ENCODE peak calls at places on chromosomes 12 and 14, in seven cellular contexts. One of them, this sample, is unnamed.

GRCh38 chr12:41225179-41225578 is 37.1 kb downstream of the PDZRN4 start:
- DNase-seq in activated CD4-positive, CD25-positive, alpha-beta regulatory T cell: no peak
- DNase-seq in activated naive CD4-positive, alpha-beta T cell: no peak
- DNase-seq in sigmoid colon: no peak
- DNase-seq in RKO: no peak
- DNase-seq in nucleus accumbens: no peak
- DNase-seq in NCI-H748 treated with DMSO at 0.1 percent for 48 hours: no peak
- DNase-seq in this sample: no peak

GRCh38 chr12:48979602-48980388 is 1.7 kb downstream of the WNT1 start:
- DNase-seq in activated CD4-positive, CD25-positive, alpha-beta regulatory T cell: no peak
- DNase-seq in activated naive CD4-positive, alpha-beta T cell: peak
- DNase-seq in sigmoid colon: no peak
- DNase-seq in RKO: no peak
- DNase-seq in nucleus accumbens: no peak
- DNase-seq in NCI-H748 treated with DMSO at 0.1 percent for 48 hours: no peak
- DNase-seq in this sample: peak

GRCh38 chr12:110661337-110661972 is 27.5 kb downstream of the HVCN1 start:
- DNase-seq in activated CD4-positive, CD25-positive, alpha-beta regulatory T cell: no peak
- DNase-seq in activated naive CD4-positive, alpha-beta T cell: no peak
- DNase-seq in sigmoid colon: peak
- DNase-seq in RKO: no peak
- DNase-seq in nucleus accumbens: no peak
- DNase-seq in NCI-H748 treated with DMSO at 0.1 percent for 48 hours: no peak
- DNase-seq in this sample: no peak

GRCh38 chr12:64729909-64730584 is 29.2 kb downstream of the GNS start:
- DNase-seq in activated CD4-positive, CD25-positive, alpha-beta regulatory T cell: no peak
- DNase-seq in activated naive CD4-positive, alpha-beta T cell: no peak
- DNase-seq in sigmoid colon: no peak
- DNase-seq in RKO: no peak
- DNase-seq in nucleus accumbens: no peak
- DNase-seq in NCI-H748 treated with DMSO at 0.1 percent for 48 hours: no peak
- DNase-seq in this sample: peak

GRCh38 chr14:28584951-28585350 is 181.6 kb upstream of the FOXG1 start:
- DNase-seq in activated CD4-positive, CD25-positive, alpha-beta regulatory T cell: no peak
- DNase-seq in activated naive CD4-positive, alpha-beta T cell: no peak
- DNase-seq in sigmoid colon: no peak
- DNase-seq in RKO: no peak
- DNase-seq in nucleus accumbens: no peak
- DNase-seq in NCI-H748 treated with DMSO at 0.1 percent for 48 hours: no peak
- DNase-seq in this sample: no peak

GRCh38 chr12:104219908-104220404 is 4.4 kb downstream of the TXNRD1 start:
- DNase-seq in activated CD4-positive, CD25-positive, alpha-beta regulatory T cell: no peak
- DNase-seq in activated naive CD4-positive, alpha-beta T cell: peak
- DNase-seq in sigmoid colon: no peak
- DNase-seq in RKO: peak
- DNase-seq in nucleus accumbens: no peak
- DNase-seq in NCI-H748 treated with DMSO at 0.1 percent for 48 hours: peak
- DNase-seq in this sample: no peak

GRCh38 chr14:44564908-44565307 is 57.8 kb upstream of the FSCB start:
- DNase-seq in activated CD4-positive, CD25-positive, alpha-beta regulatory T cell: no peak
- DNase-seq in activated naive CD4-positive, alpha-beta T cell: no peak
- DNase-seq in sigmoid colon: no peak
- DNase-seq in RKO: no peak
- DNase-seq in nucleus accumbens: no peak
- DNase-seq in NCI-H748 treated with DMSO at 0.1 percent for 48 hours: no peak
- DNase-seq in this sample: no peak

GRCh38 chr14:33120341-33120740 is 181.7 kb downstream of the NPAS3 start:
- DNase-seq in activated CD4-positive, CD25-positive, alpha-beta regulatory T cell: no peak
- DNase-seq in activated naive CD4-positive, alpha-beta T cell: no peak
- DNase-seq in sigmoid colon: no peak
- DNase-seq in RKO: peak
- DNase-seq in nucleus accumbens: no peak
- DNase-seq in NCI-H748 treated with DMSO at 0.1 percent for 48 hours: no peak
- DNase-seq in this sample: no peak

GRCh38 chr12:1502856-1503255 is 91.5 kb downstream of the FBXL14 start:
- DNase-seq in activated CD4-positive, CD25-positive, alpha-beta regulatory T cell: no peak
- DNase-seq in activated naive CD4-positive, alpha-beta T cell: no peak
- DNase-seq in sigmoid colon: no peak
- DNase-seq in RKO: no peak
- DNase-seq in nucleus accumbens: no peak
- DNase-seq in NCI-H748 treated with DMSO at 0.1 percent for 48 hours: no peak
- DNase-seq in this sample: no peak

GRCh38 chr12:34347367-34347766 is 325.1 kb downstream of the ALG10 start:
- DNase-seq in activated CD4-positive, CD25-positive, alpha-beta regulatory T cell: no peak
- DNase-seq in activated naive CD4-positive, alpha-beta T cell: no peak
- DNase-seq in sigmoid colon: no peak
- DNase-seq in RKO: peak
- DNase-seq in nucleus accumbens: no peak
- DNase-seq in NCI-H748 treated with DMSO at 0.1 percent for 48 hours: peak
- DNase-seq in this sample: peak

GRCh38 chr14:96762650-96763049 is 34.5 kb upstream of the VRK1 start:
- DNase-seq in activated CD4-positive, CD25-positive, alpha-beta regulatory T cell: no peak
- DNase-seq in activated naive CD4-positive, alpha-beta T cell: no peak
- DNase-seq in sigmoid colon: no peak
- DNase-seq in RKO: peak
- DNase-seq in nucleus accumbens: no peak
- DNase-seq in NCI-H748 treated with DMSO at 0.1 percent for 48 hours: peak
- DNase-seq in this sample: peak

GRCh38 chr14:64708148-64709004 is 4.2 kb downstream of the PLEKHG3 start:
- DNase-seq in activated CD4-positive, CD25-positive, alpha-beta regulatory T cell: no peak
- DNase-seq in activated naive CD4-positive, alpha-beta T cell: peak
- DNase-seq in sigmoid colon: peak
- DNase-seq in RKO: no peak
- DNase-seq in nucleus accumbens: no peak
- DNase-seq in NCI-H748 treated with DMSO at 0.1 percent for 48 hours: no peak
- DNase-seq in this sample: peak

GRCh38 chr14:105890474-105891220 is 364.3 kb downstream of the TMEM121 start:
- DNase-seq in activated CD4-positive, CD25-positive, alpha-beta regulatory T cell: no peak
- DNase-seq in activated naive CD4-positive, alpha-beta T cell: no peak
- DNase-seq in sigmoid colon: peak
- DNase-seq in RKO: no peak
- DNase-seq in nucleus accumbens: no peak
- DNase-seq in NCI-H748 treated with DMSO at 0.1 percent for 48 hours: no peak
- DNase-seq in this sample: no peak

GRCh38 chr12:89349814-89350213 is 2.5 kb downstream of the DUSP6 start:
- DNase-seq in activated CD4-positive, CD25-positive, alpha-beta regulatory T cell: no peak
- DNase-seq in activated naive CD4-positive, alpha-beta T cell: no peak
- DNase-seq in sigmoid colon: peak
- DNase-seq in RKO: peak
- DNase-seq in nucleus accumbens: no peak
- DNase-seq in NCI-H748 treated with DMSO at 0.1 percent for 48 hours: peak
- DNase-seq in this sample: no peak

GRCh38 chr14:55373784-55374725 is 37.6 kb downstream of the ATG14 start:
- DNase-seq in activated CD4-positive, CD25-positive, alpha-beta regulatory T cell: no peak
- DNase-seq in activated naive CD4-positive, alpha-beta T cell: no peak
- DNase-seq in sigmoid colon: no peak
- DNase-seq in RKO: peak
- DNase-seq in nucleus accumbens: no peak
- DNase-seq in NCI-H748 treated with DMSO at 0.1 percent for 48 hours: no peak
- DNase-seq in this sample: no peak

GRCh38 chr12:113933201-113933786 is 32.8 kb downstream of the RBM19 start:
- DNase-seq in activated CD4-positive, CD25-positive, alpha-beta regulatory T cell: no peak
- DNase-seq in activated naive CD4-positive, alpha-beta T cell: no peak
- DNase-seq in sigmoid colon: no peak
- DNase-seq in RKO: no peak
- DNase-seq in nucleus accumbens: no peak
- DNase-seq in NCI-H748 treated with DMSO at 0.1 percent for 48 hours: no peak
- DNase-seq in this sample: no peak

GRCh38 chr12:105674871-105675699 is 344.6 kb downstream of the C12orf75 start:
- DNase-seq in activated CD4-positive, CD25-positive, alpha-beta regulatory T cell: no peak
- DNase-seq in activated naive CD4-positive, alpha-beta T cell: no peak
- DNase-seq in sigmoid colon: no peak
- DNase-seq in RKO: no peak
- DNase-seq in nucleus accumbens: no peak
- DNase-seq in NCI-H748 treated with DMSO at 0.1 percent for 48 hours: no peak
- DNase-seq in this sample: no peak

GRCh38 chr12:130965214-130965613 is 11.5 kb downstream of the ADGRD1 start:
- DNase-seq in activated CD4-positive, CD25-positive, alpha-beta regulatory T cell: no peak
- DNase-seq in activated naive CD4-positive, alpha-beta T cell: no peak
- DNase-seq in sigmoid colon: no peak
- DNase-seq in RKO: no peak
- DNase-seq in nucleus accumbens: no peak
- DNase-seq in NCI-H748 treated with DMSO at 0.1 percent for 48 hours: no peak
- DNase-seq in this sample: no peak

GRCh38 chr12:22641353-22642053 is 16.5 kb downstream of the ETNK1 start:
- DNase-seq in activated CD4-positive, CD25-positive, alpha-beta regulatory T cell: no peak
- DNase-seq in activated naive CD4-positive, alpha-beta T cell: no peak
- DNase-seq in sigmoid colon: no peak
- DNase-seq in RKO: no peak
- DNase-seq in nucleus accumbens: no peak
- DNase-seq in NCI-H748 treated with DMSO at 0.1 percent for 48 hours: no peak
- DNase-seq in this sample: no peak

GRCh38 chr12:124159655-124160054 is 135.2 kb upstream of the RFLNA start:
- DNase-seq in activated CD4-positive, CD25-positive, alpha-beta regulatory T cell: no peak
- DNase-seq in activated naive CD4-positive, alpha-beta T cell: no peak
- DNase-seq in sigmoid colon: no peak
- DNase-seq in RKO: no peak
- DNase-seq in nucleus accumbens: no peak
- DNase-seq in NCI-H748 treated with DMSO at 0.1 percent for 48 hours: no peak
- DNase-seq in this sample: no peak

GRCh38 chr12:6199531-6200265 is 502 bp upstream of the CD9 start:
- DNase-seq in activated CD4-positive, CD25-positive, alpha-beta regulatory T cell: no peak
- DNase-seq in activated naive CD4-positive, alpha-beta T cell: no peak
- DNase-seq in sigmoid colon: peak
- DNase-seq in RKO: peak
- DNase-seq in nucleus accumbens: no peak
- DNase-seq in NCI-H748 treated with DMSO at 0.1 percent for 48 hours: no peak
- DNase-seq in this sample: peak

GRCh38 chr14:54659365-54659764 is 92.4 kb downstream of the SAMD4A start:
- DNase-seq in activated CD4-positive, CD25-positive, alpha-beta regulatory T cell: no peak
- DNase-seq in activated naive CD4-positive, alpha-beta T cell: no peak
- DNase-seq in sigmoid colon: no peak
- DNase-seq in RKO: no peak
- DNase-seq in nucleus accumbens: no peak
- DNase-seq in NCI-H748 treated with DMSO at 0.1 percent for 48 hours: peak
- DNase-seq in this sample: no peak

GRCh38 chr12:12229556-12230092 is 37.2 kb downstream of the LRP6 start:
- DNase-seq in activated CD4-positive, CD25-positive, alpha-beta regulatory T cell: no peak
- DNase-seq in activated naive CD4-positive, alpha-beta T cell: no peak
- DNase-seq in sigmoid colon: no peak
- DNase-seq in RKO: no peak
- DNase-seq in nucleus accumbens: no peak
- DNase-seq in NCI-H748 treated with DMSO at 0.1 percent for 48 hours: no peak
- DNase-seq in this sample: no peak

GRCh38 chr12:132886529-132887477 is 602 bp downstream of the CHFR start:
- DNase-seq in activated CD4-positive, CD25-positive, alpha-beta regulatory T cell: no peak
- DNase-seq in activated naive CD4-positive, alpha-beta T cell: peak
- DNase-seq in sigmoid colon: peak
- DNase-seq in RKO: no peak
- DNase-seq in nucleus accumbens: no peak
- DNase-seq in NCI-H748 treated with DMSO at 0.1 percent for 48 hours: no peak
- DNase-seq in this sample: peak

GRCh38 chr12:57127101-57127709 is 1.1 kb upstream of the LRP1 start:
- DNase-seq in activated CD4-positive, CD25-positive, alpha-beta regulatory T cell: no peak
- DNase-seq in activated naive CD4-positive, alpha-beta T cell: peak
- DNase-seq in sigmoid colon: peak
- DNase-seq in RKO: peak
- DNase-seq in nucleus accumbens: no peak
- DNase-seq in NCI-H748 treated with DMSO at 0.1 percent for 48 hours: peak
- DNase-seq in this sample: peak

GRCh38 chr14:29926701-29927595 is 699 bp downstream of the PRKD1 start:
- DNase-seq in activated CD4-positive, CD25-positive, alpha-beta regulatory T cell: no peak
- DNase-seq in activated naive CD4-positive, alpha-beta T cell: no peak
- DNase-seq in sigmoid colon: peak
- DNase-seq in RKO: no peak
- DNase-seq in nucleus accumbens: peak
- DNase-seq in NCI-H748 treated with DMSO at 0.1 percent for 48 hours: peak
- DNase-seq in this sample: peak